ENCODE peak calls at places on chromosomes 1 and 21, in seven cellular contexts. S is HCT116, W is suprapubic skin, L is NB4, R is body of pancreas, Z is adrenal gland, O is stomach. B is an unnamed sample.

GRCh38 chr21:41973861-41974751 is 20.3 kb upstream of the C2CD2 start:
- DNase-seq in S (no peak), W (no peak), L (peak), R (no peak), Z (peak), O (peak), B (no peak)

GRCh38 chr21:38261851-38262250 is 5.1 kb downstream of the KCNJ15 start:
- DNase-seq in S (no peak), W (no peak), L (no peak), R (no peak), Z (no peak), O (no peak), B (no peak)

GRCh38 chr1:14924455-14925325 is 228.9 kb upstream of the TMEM51 start:
- DNase-seq in S (no peak), W (no peak), L (peak), R (peak), Z (peak), O (peak), B (no peak)

GRCh38 chr1:11799896-11800295 is 5.9 kb downstream of the MTHFR start:
- DNase-seq in S (no peak), W (no peak), L (no peak), R (no peak), Z (no peak), O (no peak), B (no peak)

GRCh38 chr1:13469343-13469742 is 44.5 kb downstream of the LRRC38 start:
- DNase-seq in S (no peak), W (no peak), L (peak), R (no peak), Z (peak), O (no peak), B (no peak)

GRCh38 chr1:101112051-101112770 is 86.6 kb upstream of the DPH5 start:
- DNase-seq in S (no peak), W (no peak), L (no peak), R (no peak), Z (peak), O (no peak), B (peak)

GRCh38 chr1:173573596-173573995 is 29.3 kb downstream of the SLC9C2 start:
- DNase-seq in S (no peak), W (no peak), L (no peak), R (no peak), Z (no peak), O (no peak), B (no peak)

GRCh38 chr21:36113647-36114428 is 21.0 kb upstream of the CBR3 start:
- DNase-seq in S (no peak), W (no peak), L (peak), R (no peak), Z (no peak), O (peak), B (no peak)

GRCh38 chr21:42641311-42642218 is 11.9 kb upstream of the PDE9A start:
- DNase-seq in S (no peak), W (no peak), L (no peak), R (no peak), Z (peak), O (no peak), B (no peak)

GRCh38 chr1:207698822-207699483 is 52.9 kb upstream of the CD46 start:
- DNase-seq in S (peak), W (no peak), L (peak), R (peak), Z (peak), O (peak), B (no peak)

GRCh38 chr1:36516372-36517018 is 33.8 kb upstream of the CSF3R start:
- DNase-seq in S (peak), W (no peak), L (peak), R (peak), Z (peak), O (peak), B (no peak)

GRCh38 chr1:184524248-184524647 is 137.4 kb downstream of the C1orf21 start:
- DNase-seq in S (no peak), W (no peak), L (no peak), R (no peak), Z (no peak), O (no peak), B (no peak)

GRCh38 chr1:6805004-6805416 is 19.8 kb downstream of the CAMTA1 start:
- DNase-seq in S (no peak), W (no peak), L (no peak), R (no peak), Z (no peak), O (no peak), B (no peak)

GRCh38 chr1:199684686-199685273 is 342.7 kb upstream of the NR5A2 start:
- DNase-seq in S (peak), W (no peak), L (peak), R (peak), Z (peak), O (no peak), B (no peak)

GRCh38 chr1:76425843-76426145 is 351.2 kb downstream of the ST6GALNAC3 start:
- DNase-seq in S (no peak), W (no peak), L (peak), R (no peak), Z (no peak), O (no peak), B (no peak)

GRCh38 chr1:159798893-159799292 is 3.3 kb upstream of the FCRL6 start:
- DNase-seq in S (peak), W (no peak), L (peak), R (peak), Z (peak), O (peak), B (peak)

GRCh38 chr1:205907794-205908193 is 35.5 kb downstream of the SLC26A9 start:
- DNase-seq in S (peak), W (no peak), L (no peak), R (peak), Z (peak), O (no peak), B (no peak)

GRCh38 chr1:53442297-53442696 is 16.9 kb upstream of the DMRTB1 start:
- DNase-seq in S (no peak), W (no peak), L (peak), R (no peak), Z (no peak), O (no peak), B (no peak)

GRCh38 chr1:24896596-24897262 is 33.3 kb downstream of the RUNX3 start:
- DNase-seq in S (no peak), W (peak), L (no peak), R (no peak), Z (no peak), O (peak), B (peak)

GRCh38 chr21:26710155-26710554 is 135.1 kb downstream of the ADAMTS1 start:
- DNase-seq in S (no peak), W (no peak), L (no peak), R (no peak), Z (no peak), O (no peak), B (no peak)

GRCh38 chr1:223716302-223716862 is 4.0 kb downstream of the CAPN2 start:
- DNase-seq in S (no peak), W (no peak), L (peak), R (no peak), Z (no peak), O (no peak), B (no peak)

GRCh38 chr1:4613606-4614370 is 40.6 kb upstream of the AJAP1 start:
- DNase-seq in S (no peak), W (no peak), L (no peak), R (no peak), Z (no peak), O (no peak), B (no peak)

GRCh38 chr1:14259191-14259757 is 339.2 kb upstream of the KAZN start:
- DNase-seq in S (no peak), W (peak), L (no peak), R (peak), Z (peak), O (peak), B (peak)

GRCh38 chr1:43053040-43053439 is 94.4 kb upstream of the SLC2A1 start:
- DNase-seq in S (no peak), W (no peak), L (no peak), R (no peak), Z (no peak), O (no peak), B (no peak)

GRCh38 chr1:218692808-218693207 is 347.7 kb downstream of the TGFB2 start:
- DNase-seq in S (no peak), W (no peak), L (no peak), R (no peak), Z (no peak), O (no peak), B (no peak)

GRCh38 chr1:209741889-209742288 is 14.0 kb upstream of the TRAF3IP3 start:
- DNase-seq in S (no peak), W (no peak), L (no peak), R (no peak), Z (no peak), O (no peak), B (no peak)

GRCh38 chr1:113170519-113170918 is 97.5 kb downstream of the LRIG2 start:
- DNase-seq in S (no peak), W (no peak), L (no peak), R (no peak), Z (no peak), O (no peak), B (no peak)

GRCh38 chr1:174166530-174167328 is 7.4 kb downstream of the RABGAP1L start:
- DNase-seq in S (no peak), W (no peak), L (no peak), R (no peak), Z (no peak), O (no peak), B (no peak)

GRCh38 chr1:106080608-106081325 is 975.7 kb upstream of the PRMT6 start:
- DNase-seq in S (no peak), W (peak), L (no peak), R (no peak), Z (no peak), O (no peak), B (no peak)

GRCh38 chr1:115555446-115555845 is 86.3 kb upstream of the VANGL1 start:
- DNase-seq in S (no peak), W (no peak), L (no peak), R (no peak), Z (no peak), O (no peak), B (no peak)

GRCh38 chr1:156148236-156148635 is 5.1 kb upstream of the SEMA4A start:
- DNase-seq in S (no peak), W (no peak), L (peak), R (no peak), Z (peak), O (no peak), B (no peak)

GRCh38 chr1:44531785-44532566 is 126.9 kb downstream of the RNF220 start:
- DNase-seq in S (peak), W (no peak), L (peak), R (no peak), Z (peak), O (no peak), B (no peak)

GRCh38 chr1:147853391-147853790 is 49.2 kb upstream of the GJA8 start:
- DNase-seq in S (no peak), W (no peak), L (no peak), R (no peak), Z (no peak), O (no peak), B (no peak)

GRCh38 chr21:46193829-46194373 is 9.6 kb upstream of the SPATC1L start:
- DNase-seq in S (no peak), W (peak), L (no peak), R (no peak), Z (no peak), O (peak), B (no peak)

GRCh38 chr1:167765496-167765895 is 43.7 kb downstream of the MPZL1 start:
- DNase-seq in S (no peak), W (no peak), L (no peak), R (no peak), Z (no peak), O (no peak), B (no peak)

GRCh38 chr1:180503274-180503862 is 991 bp upstream of the ACBD6 start:
- DNase-seq in S (no peak), W (no peak), L (peak), R (no peak), Z (no peak), O (no peak), B (no peak)

GRCh38 chr1:223846668-223847007 is 891 bp upstream of the TP53BP2 start:
- DNase-seq in S (no peak), W (no peak), L (peak), R (peak), Z (peak), O (no peak), B (no peak)

GRCh38 chr1:154975409-154976205 is 1.1 kb downstream of the CKS1B start:
- DNase-seq in S (no peak), W (peak), L (peak), R (peak), Z (peak), O (peak), B (peak)

GRCh38 chr1:183723571-183723970 is 70.5 kb upstream of the APOBEC4 start:
- DNase-seq in S (no peak), W (no peak), L (no peak), R (no peak), Z (no peak), O (no peak), B (no peak)

GRCh38 chr1:24970926-24971530 is 41.0 kb upstream of the RUNX3 start:
- DNase-seq in S (no peak), W (no peak), L (peak), R (no peak), Z (no peak), O (no peak), B (no peak)

GRCh38 chr1:1598720-1599029 is 1.3 kb downstream of the FNDC10 start:
- DNase-seq in S (no peak), W (no peak), L (peak), R (no peak), Z (no peak), O (no peak), B (no peak)

GRCh38 chr1:1599030-1599916 is 662 bp downstream of the FNDC10 start:
- DNase-seq in S (no peak), W (peak), L (peak), R (no peak), Z (peak), O (no peak), B (no peak)

GRCh38 chr1:1601564-1602320 is 1.8 kb upstream of the FNDC10 start:
- DNase-seq in S (no peak), W (peak), L (peak), R (no peak), Z (no peak), O (no peak), B (no peak)

GRCh38 chr1:1600861-1601563 is 1.1 kb upstream of the FNDC10 start:
- DNase-seq in S (no peak), W (peak), L (no peak), R (no peak), Z (no peak), O (no peak), B (no peak)

DNA sequence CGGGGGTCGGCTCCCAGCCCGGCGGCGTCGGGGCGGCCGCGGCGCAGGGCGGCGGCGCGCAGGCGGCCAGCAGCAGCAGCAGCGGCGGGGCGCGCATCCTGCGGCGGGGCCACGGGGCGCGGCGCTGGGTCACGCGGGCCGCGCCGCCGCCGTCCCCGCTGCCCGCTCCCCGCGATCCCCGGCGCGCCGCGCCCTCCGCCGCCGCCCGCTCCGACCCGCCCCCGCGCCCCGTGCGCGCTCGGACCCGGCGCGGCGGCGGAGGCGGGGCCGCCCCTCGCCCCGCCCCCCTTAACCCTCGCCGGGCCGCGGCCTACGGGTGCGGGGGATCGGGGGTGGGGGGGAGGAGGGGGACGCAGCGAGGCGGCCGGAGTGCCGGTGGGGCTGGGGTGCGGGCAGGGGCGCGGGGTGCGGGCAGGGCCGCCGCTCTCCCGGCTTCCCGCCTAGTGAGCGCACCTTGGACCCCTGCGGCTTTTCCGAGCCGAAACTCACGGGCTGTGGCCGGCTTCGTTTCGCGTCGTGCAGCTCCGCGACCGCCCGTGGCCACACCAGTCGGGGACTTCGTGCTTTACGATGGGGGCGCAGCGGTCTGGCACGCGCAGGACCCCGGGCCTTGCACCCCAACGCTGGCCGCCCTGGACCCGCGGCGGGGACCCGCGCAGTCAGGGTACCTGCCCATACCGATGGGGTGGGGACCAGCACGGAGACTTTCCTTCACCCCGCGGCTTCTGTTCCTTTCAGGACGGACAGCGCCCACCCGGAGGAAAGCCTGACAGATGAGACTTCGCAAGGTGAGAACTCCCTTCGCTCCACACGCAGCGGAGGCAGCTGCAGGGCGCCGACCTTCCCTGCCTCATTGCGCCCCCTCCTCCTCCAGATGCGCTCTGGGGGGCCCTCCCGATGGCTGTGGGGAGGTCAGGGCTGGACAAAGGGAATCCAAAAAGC is at the start of gene FNDC10:
- DNase-seq in S (no peak), W (peak), L (no peak), R (no peak), Z (no peak), O (no peak), B (no peak)
- H3K4me3 ChIP-seq in S (peak), W (peak), L (no peak), R (no peak), Z (peak), O (peak), B (no peak)

GRCh38 chr1:23485002-23485332 is 988 bp upstream of the ASAP3 start:
- DNase-seq in S (no peak), W (no peak), L (no peak), R (no peak), Z (peak), O (no peak), B (no peak)

GRCh38 chr1:23481904-23482303 is 2.1 kb downstream of the ASAP3 start:
- DNase-seq in S (no peak), W (no peak), L (no peak), R (no peak), Z (no peak), O (no peak), B (no peak)

GRCh38 chr1:23481026-23481597 is 2.9 kb downstream of the ASAP3 start:
- DNase-seq in S (no peak), W (no peak), L (no peak), R (no peak), Z (no peak), O (no peak), B (no peak)

GRCh38 chr1:23484253-23485001 is 448 bp upstream of the ASAP3 start:
- DNase-seq in S (peak), W (peak), L (peak), R (peak), Z (peak), O (peak), B (peak)

GRCh38 chr1:23483327-23484252 is at the start of gene ASAP3:
- DNase-seq in S (no peak), W (peak), L (no peak), R (peak), Z (peak), O (peak), B (peak)
- TF ChIP-seq POLR2A in S (peak), W (no peak), L (no peak), R (no peak), Z (peak), O (no peak), B (no peak)

GRCh38 chr1:230516890-230517289 is 90.8 kb upstream of the PGBD5 start:
- DNase-seq in S (no peak), W (no peak), L (no peak), R (no peak), Z (no peak), O (no peak), B (no peak)

GRCh38 chr1:230519246-230519645 is 93.1 kb upstream of the PGBD5 start:
- DNase-seq in S (no peak), W (no peak), L (no peak), R (no peak), Z (no peak), O (no peak), B (no peak)

GRCh38 chr1:230518511-230518910 is 92.4 kb upstream of the PGBD5 start:
- DNase-seq in S (no peak), W (no peak), L (no peak), R (no peak), Z (no peak), O (no peak), B (no peak)

GRCh38 chr1:230517326-230517725 is 91.2 kb upstream of the PGBD5 start:
- DNase-seq in S (no peak), W (no peak), L (no peak), R (no peak), Z (no peak), O (no peak), B (no peak)

GRCh38 chr1:230517786-230518185 is 91.7 kb upstream of the PGBD5 start:
- DNase-seq in S (no peak), W (no peak), L (no peak), R (no peak), Z (no peak), O (no peak), B (no peak)
- TF ChIP-seq CTCF in S (no peak), W (no peak), L (no peak), R (no peak), Z (no peak), O (no peak), B (no peak)

GRCh38 chr1:196306421-196306820 is 301.8 kb downstream of the KCNT2 start:
- DNase-seq in S (no peak), W (no peak), L (no peak), R (no peak), Z (no peak), O (no peak), B (no peak)
- H3K4me3 ChIP-seq in S (no peak), W (no peak), L (no peak), R (no peak), Z (no peak), O (no peak), B (no peak)

DNA sequence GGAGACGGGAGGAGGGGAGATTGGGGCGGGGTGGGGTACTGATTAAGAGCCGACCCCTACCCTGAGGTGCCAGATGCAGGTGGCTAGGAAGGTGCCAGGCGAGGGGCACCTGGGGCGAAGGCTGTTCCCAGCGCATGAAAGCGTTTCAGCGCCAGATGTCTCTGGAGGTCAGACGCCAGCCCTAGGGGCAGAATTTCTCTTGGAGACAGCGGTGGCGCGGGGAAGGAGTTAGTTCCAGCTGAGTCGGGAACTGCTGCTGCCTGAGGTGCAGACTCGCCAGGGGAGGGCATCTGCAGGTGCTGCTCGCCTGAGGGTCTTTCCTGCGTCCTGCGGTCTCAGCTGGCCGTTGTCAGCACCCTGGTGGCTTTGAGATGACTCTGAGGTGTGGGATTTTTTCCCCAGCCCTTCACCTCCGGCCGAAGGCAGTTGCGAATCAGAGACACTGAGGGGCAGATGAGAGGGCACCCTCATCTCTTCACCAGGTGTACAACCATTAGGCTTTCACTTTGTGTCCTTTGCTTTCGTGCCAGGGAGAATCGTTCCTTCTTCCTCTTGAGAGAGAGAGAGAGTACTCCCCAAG is 539 bp downstream of the CGN start:
- DNase-seq in S (no peak), W (no peak), L (peak), R (peak), Z (peak), O (peak), B (peak)
- TF ChIP-seq POLR2A in S (no peak), W (no peak), L (no peak), R (peak), Z (no peak), O (no peak), B (no peak)

B was measured in lower leg skin.